ENCODE peak calls at places on chromosomes 4 and X, in ten cellular contexts. A is dorsolateral prefrontal cortex, I is A673, D is GM23338, Z is coronary artery, T is Peyer's patch, B is cardiac fibroblast, Y is HFF-Myc, J is AG10803, W is fibroblast of lung. E is an unnamed sample.

GRCh38 chr4:186760576-186760975 is 36.9 kb upstream of the FAT1 start:
- DNase-seq in J (peak), W (peak), B (peak), Z (no peak), D (no peak), Y (no peak), T (no peak), I (no peak), A (no peak), E (peak)

GRCh38 chr4:99679204-99679603 is 21.6 kb upstream of the C4orf54 start:
- DNase-seq in Z (no peak), T (no peak), D (peak), W (no peak), A (no peak), Y (no peak), B (peak), J (no peak), I (peak), E (peak)

GRCh38 chrX:39022106-39022505 is 220.8 kb downstream of the MID1IP1 start:
- DNase-seq in B (no peak), J (no peak), T (no peak), D (no peak), I (no peak), Z (no peak), W (peak), A (no peak), Y (no peak), E (no peak)

GRCh38 chr4:36165256-36166005 is 78.9 kb downstream of the ARAP2 start:
- DNase-seq in Z (no peak), D (no peak), A (no peak), J (no peak), T (no peak), I (no peak), Y (no peak), W (peak), B (peak), E (no peak)

GRCh38 chrX:307261-308111 is 11.1 kb downstream of the GTPBP6 start:
- DNase-seq in T (no peak), J (no peak), A (no peak), I (no peak), D (peak), Z (no peak), W (no peak), Y (no peak), B (no peak), E (no peak)

GRCh38 chr4:105145059-105145912 is 1.4 kb upstream of the TET2 start:
- DNase-seq in T (no peak), I (peak), Z (no peak), D (no peak), W (no peak), B (no peak), Y (no peak), A (no peak), J (no peak), E (peak)

GRCh38 chrX:143633530-143634372 is 2.1 kb downstream of the SLITRK4 start:
- DNase-seq in A (no peak), B (peak), D (peak), W (no peak), Y (no peak), Z (no peak), I (no peak), T (no peak), J (no peak), E (no peak)

GRCh38 chr4:162506253-162506652 is 342.5 kb upstream of the FSTL5 start:
- DNase-seq in Z (no peak), T (no peak), I (no peak), D (no peak), J (peak), B (peak), W (peak), A (no peak), Y (no peak), E (no peak)

GRCh38 chr4:3415471-3416141 is 26.2 kb upstream of the HGFAC start:
- DNase-seq in T (no peak), D (no peak), B (no peak), J (no peak), Z (no peak), A (no peak), Y (no peak), W (no peak), I (no peak), E (no peak)

GRCh38 chr4:47939456-47939855 is 25.1 kb upstream of the NFXL1 start:
- DNase-seq in D (no peak), J (no peak), I (no peak), T (no peak), B (no peak), W (no peak), Y (no peak), A (no peak), Z (no peak), E (no peak)

GRCh38 chr4:78480286-78480685 is 71.3 kb upstream of the ANXA3 start:
- DNase-seq in W (no peak), T (no peak), B (peak), I (no peak), Z (no peak), A (no peak), J (peak), Y (no peak), D (no peak), E (peak)

GRCh38 chrX:42149786-42150185 is 226.4 kb upstream of the CASK start:
- DNase-seq in B (peak), I (no peak), A (no peak), Y (peak), D (no peak), Z (no peak), W (no peak), T (no peak), J (peak), E (peak)

GRCh38 chrX:53321216-53321942 is 40.0 kb upstream of the IQSEC2 start:
- DNase-seq in I (no peak), W (no peak), T (no peak), B (no peak), Y (no peak), A (no peak), D (peak), J (no peak), Z (no peak), E (no peak)

GRCh38 chrX:94633237-94633636 is 959.2 kb downstream of the FAM133A start:
- DNase-seq in B (no peak), I (no peak), Y (no peak), A (no peak), Z (no peak), W (no peak), T (no peak), J (no peak), D (peak), E (no peak)

GRCh38 chr4:152831416-152831815 is 51.7 kb downstream of the ARFIP1 start:
- DNase-seq in B (no peak), A (no peak), T (no peak), D (no peak), W (peak), J (peak), Z (no peak), I (no peak), Y (no peak), E (no peak)

GRCh38 chrX:38206036-38206435 is 14.6 kb downstream of the SRPX start:
- DNase-seq in W (peak), A (no peak), I (no peak), D (no peak), Z (no peak), Y (no peak), T (no peak), J (peak), B (no peak), E (no peak)

GRCh38 chrX:40008841-40009461 is 88.8 kb downstream of the BCOR start:
- DNase-seq in W (peak), I (peak), J (no peak), D (peak), Y (no peak), T (no peak), B (peak), Z (no peak), A (no peak), E (no peak)

GRCh38 chrX:125646195-125646594 is 326.5 kb downstream of the TEX13C start:
- DNase-seq in J (no peak), B (no peak), T (no peak), A (no peak), Y (no peak), D (peak), W (no peak), Z (no peak), I (peak), E (no peak)

GRCh38 chrX:38651625-38652601 is 90.6 kb downstream of the TSPAN7 start:
- DNase-seq in W (no peak), Y (no peak), A (no peak), T (no peak), B (no peak), Z (no peak), J (no peak), I (no peak), D (no peak), E (no peak)

GRCh38 chr4:158067646-158068045 is 105.2 kb downstream of the GASK1B start:
- DNase-seq in Z (no peak), B (no peak), W (peak), J (peak), T (no peak), A (no peak), Y (no peak), D (no peak), I (no peak), E (peak)

GRCh38 chr4:40299704-40300336 is 35.3 kb upstream of the CHRNA9 start:
- DNase-seq in A (no peak), D (no peak), I (no peak), W (no peak), J (no peak), B (no peak), Y (no peak), T (no peak), Z (no peak), E (no peak)

GRCh38 chr4:153387981-153388380 is 43.5 kb downstream of the MND1 start:
- DNase-seq in Z (no peak), J (no peak), T (no peak), I (no peak), W (no peak), Y (no peak), A (no peak), D (no peak), B (no peak), E (no peak)

GRCh38 chr4:137635108-137635507 is 102.8 kb upstream of the PCDH18 start:
- DNase-seq in A (no peak), Y (no peak), J (peak), W (no peak), T (no peak), Z (no peak), I (peak), B (peak), D (no peak), E (peak)

GRCh38 chrX:147958316-147958715 is 22.8 kb upstream of the FMR1NB start:
- DNase-seq in Z (no peak), D (no peak), I (no peak), T (no peak), A (no peak), B (no peak), W (peak), J (peak), Y (no peak), E (peak)

GRCh38 chrX:47272013-47272408 is 39.2 kb downstream of the USP11 start:
- DNase-seq in B (no peak), A (no peak), T (no peak), I (no peak), D (no peak), Y (no peak), W (no peak), Z (no peak), J (no peak), E (no peak)

GRCh38 chr4:56662782-56663468 is 18.2 kb downstream of the HOPX start:
- DNase-seq in W (no peak), D (peak), J (no peak), Y (no peak), B (no peak), T (no peak), I (no peak), Z (no peak), A (no peak), E (no peak)

GRCh38 chrX:20527458-20528099 is 260.9 kb upstream of the RPS6KA3 start:
- DNase-seq in Y (no peak), D (peak), Z (no peak), T (no peak), I (peak), A (no peak), J (peak), B (peak), W (no peak), E (peak)

GRCh38 chr4:45241976-45242375 is 515.6 kb upstream of the GNPDA2 start:
- DNase-seq in J (no peak), B (peak), W (peak), I (no peak), Z (no peak), Y (no peak), D (no peak), A (no peak), T (no peak), E (no peak)
- TF ChIP-seq CTCF in J (no peak), B (no peak), W (no peak), I (no peak), Z (no peak), Y (no peak), D (no peak), A (no peak), T (no peak), E (no peak)

DNA sequence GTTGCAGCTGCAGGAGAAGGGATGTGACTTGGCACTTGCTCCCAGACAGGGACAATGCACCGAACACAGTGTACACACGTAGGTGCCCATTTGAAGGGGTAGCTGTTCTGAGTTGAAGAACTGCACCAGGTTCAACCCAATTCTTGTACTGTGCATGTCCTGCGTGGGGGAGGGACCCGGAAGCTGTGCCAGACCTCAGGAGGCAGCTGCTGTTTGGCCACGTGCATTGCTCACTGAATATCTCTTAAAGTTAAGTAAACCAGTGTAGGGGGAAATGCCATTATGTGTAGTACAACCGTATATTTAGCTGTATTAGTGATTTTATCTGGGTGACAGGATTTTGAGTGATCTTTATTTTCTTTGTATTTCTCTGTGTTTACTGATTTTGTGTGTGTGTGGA is 12.0 kb upstream of the RBBP7 start:
- DNase-seq in I (peak), T (peak), W (peak), J (no peak), D (no peak), Z (no peak), Y (no peak), A (no peak), B (peak), E (peak)
- H3K4me3 ChIP-seq in I (peak), T (peak), W (peak), J (peak), D (peak), Z (peak), Y (peak), A (peak), B (peak), E (no peak)

DNA sequence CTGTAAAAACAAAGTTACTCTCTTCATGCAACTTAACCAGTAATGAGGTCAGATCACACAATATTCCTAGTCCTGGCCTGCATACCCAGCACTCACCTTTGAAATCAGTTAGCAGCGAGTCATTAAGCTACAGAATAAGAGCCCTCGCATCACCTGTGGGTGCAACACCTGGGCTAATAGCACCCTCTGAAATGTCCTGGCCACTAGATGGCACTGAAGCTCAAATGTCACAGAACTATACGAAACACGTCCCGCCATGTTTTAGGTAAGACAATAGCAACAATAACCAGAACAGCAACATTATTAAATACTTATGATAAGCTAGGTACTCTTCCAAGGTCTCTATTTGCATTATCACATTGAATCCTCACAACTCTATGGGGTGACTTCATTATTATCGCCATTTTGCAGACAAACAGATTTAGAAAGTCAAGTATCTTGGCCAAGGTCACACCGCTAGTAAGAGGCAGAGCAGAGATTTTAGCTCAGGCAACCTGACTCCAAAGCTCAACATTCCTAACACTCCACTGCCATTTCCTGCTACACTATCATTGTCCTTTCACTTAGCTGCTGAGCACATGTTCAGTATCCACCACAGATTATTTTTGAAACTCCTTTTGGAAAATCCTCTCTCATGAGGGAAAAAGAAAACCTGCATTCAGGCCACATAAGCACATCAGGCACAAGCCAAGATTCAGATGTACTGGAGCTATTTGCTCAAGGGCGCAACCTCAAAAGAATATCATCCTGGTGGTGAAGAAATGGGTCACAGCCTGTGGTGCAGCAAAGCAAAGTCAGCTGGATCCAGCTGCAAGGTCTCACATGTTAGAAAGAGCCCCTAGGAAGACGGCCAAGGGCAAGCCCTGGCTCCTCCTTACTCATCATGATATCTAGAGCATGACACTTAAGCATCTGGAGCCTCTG is 59.5 kb upstream of the KDR start:
- DNase-seq in D (peak), T (no peak), B (peak), Y (no peak), W (peak), A (no peak), I (no peak), J (peak), Z (no peak), E (peak)
- TF ChIP-seq CTCF in D (peak), T (no peak), B (peak), Y (peak), W (peak), A (peak), I (peak), J (peak), Z (no peak), E (no peak)

GRCh38 chrX:105483011-105483410 is 262.5 kb upstream of the TEX13A start:
- DNase-seq in J (no peak), Y (no peak), D (no peak), A (no peak), Z (no peak), B (peak), I (no peak), T (no peak), W (peak), E (peak)

GRCh38 chrX:105480646-105481310 is 260.3 kb upstream of the TEX13A start:
- DNase-seq in A (no peak), Y (no peak), Z (no peak), W (no peak), I (no peak), J (no peak), T (no peak), B (no peak), D (no peak), E (no peak)

GRCh38 chrX:105475801-105476200 is 255.3 kb upstream of the TEX13A start:
- DNase-seq in T (no peak), Y (no peak), Z (no peak), A (no peak), D (no peak), I (no peak), J (no peak), W (no peak), B (no peak), E (no peak)

GRCh38 chrX:105471597-105471996 is 251.1 kb upstream of the TEX13A start:
- DNase-seq in B (no peak), A (no peak), D (no peak), I (no peak), Z (no peak), T (no peak), W (no peak), Y (no peak), J (no peak), E (no peak)

DNA sequence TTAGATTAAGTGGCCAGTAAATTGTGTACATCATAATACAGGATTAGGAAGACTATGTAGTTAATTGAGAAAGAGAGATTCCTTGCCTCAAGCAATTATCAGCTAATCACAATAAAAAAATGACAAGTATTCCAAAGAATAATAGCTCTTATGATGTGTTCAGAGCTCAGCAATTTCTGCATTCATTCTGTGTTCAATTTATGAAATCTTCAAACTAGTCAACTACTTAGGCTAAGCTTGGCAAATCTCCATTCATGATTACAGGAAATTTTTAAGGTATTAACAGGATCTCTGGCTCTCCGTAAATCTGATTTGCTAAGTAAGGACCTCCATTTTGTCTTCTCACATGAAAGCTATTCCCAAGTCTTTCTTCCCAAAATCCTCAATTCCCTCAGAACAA is 256.9 kb upstream of the TEX13A start:
- DNase-seq in T (no peak), J (no peak), I (no peak), Z (no peak), W (peak), B (peak), A (no peak), D (no peak), Y (no peak), E (peak)
- H3K4me3 ChIP-seq in T (no peak), J (no peak), I (no peak), Z (no peak), W (no peak), B (no peak), A (no peak), D (no peak), Y (no peak), E (no peak)

DNA sequence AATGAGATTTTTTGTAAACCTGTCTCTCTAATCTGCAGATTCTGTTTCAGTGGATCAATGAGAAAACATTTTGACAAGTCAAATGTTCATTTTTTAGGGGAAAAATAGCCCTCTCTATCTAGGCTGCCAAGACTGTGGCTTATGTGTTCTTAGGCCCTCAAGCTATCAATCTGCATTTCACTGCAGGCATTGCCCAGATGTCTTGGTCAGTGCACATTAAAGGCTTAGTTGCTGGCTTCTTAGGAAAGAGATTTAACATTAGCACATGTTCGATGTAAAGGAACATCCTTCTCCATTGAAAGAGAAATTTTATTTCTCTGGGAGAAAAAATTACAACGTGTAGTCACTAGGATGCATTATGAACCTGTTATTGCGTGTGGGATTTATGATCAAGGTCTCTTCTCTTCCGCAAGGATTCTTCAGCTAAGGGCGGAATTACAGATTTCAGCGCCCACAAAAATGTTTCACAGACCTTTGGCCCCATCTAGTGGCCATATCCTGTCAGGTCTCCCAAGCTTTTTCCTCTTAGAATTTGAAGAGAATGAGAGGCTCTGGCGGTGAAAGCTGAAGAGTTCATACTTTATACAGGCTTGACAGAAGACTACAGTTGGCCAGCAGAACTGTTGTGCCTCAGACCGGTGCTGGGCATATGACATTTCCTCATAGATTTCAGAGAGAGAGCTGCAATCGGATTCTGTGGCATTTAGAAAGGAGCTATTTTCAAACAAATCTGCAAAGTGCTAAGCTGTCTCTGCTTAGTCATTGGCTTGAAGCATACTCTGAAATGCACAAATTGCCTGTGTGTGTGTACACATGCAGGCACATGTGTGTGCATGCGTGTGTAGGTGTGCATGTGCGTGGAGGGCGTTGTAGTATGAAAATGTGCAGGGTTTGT is 144.6 kb upstream of the NOCT start:
- DNase-seq in W (peak), D (peak), Y (peak), B (peak), I (peak), T (peak), J (peak), A (peak), Z (no peak), E (peak)
- TF ChIP-seq CTCF in W (peak), D (peak), Y (peak), B (peak), I (peak), T (peak), J (peak), A (peak), Z (peak), E (peak)

GRCh38 chr4:35025152-35025834 is 1219.0 kb downstream of the ARAP2 start:
- DNase-seq in D (no peak), T (no peak), B (no peak), J (no peak), Y (no peak), W (no peak), I (no peak), A (no peak), Z (no peak), E (no peak)
- H3K4me3 ChIP-seq in D (no peak), T (no peak), B (no peak), J (no peak), Y (no peak), W (no peak), I (no peak), A (no peak), Z (no peak), E (no peak)